ENCODE peak calls at places on chromosomes 3 and 15, in four cellular contexts. C is mesendoderm, F is H9, Q is H1. Z is an unnamed sample.

GRCh38 chr15:72749700-72750099 is 33.9 kb downstream of the ADPGK start:
- DNase-seq in C (no peak), F (no peak), Q (no peak), Z (no peak)

GRCh38 chr15:39195988-39196486 is 384.8 kb upstream of the THBS1 start:
- DNase-seq in C (no peak), F (no peak), Q (no peak), Z (peak)

GRCh38 chr3:134235677-134236076 is 15.0 kb downstream of the RYK start:
- DNase-seq in C (peak), F (no peak), Q (no peak), Z (no peak)

GRCh38 chr3:37052860-37053259 is 59.5 kb downstream of the MLH1 start:
- DNase-seq in C (no peak), F (no peak), Q (no peak), Z (no peak)

GRCh38 chr15:66617137-66618090 is 51.6 kb upstream of the LCTL start:
- DNase-seq in C (no peak), F (no peak), Q (no peak), Z (peak)

GRCh38 chr3:86865506-86865905 is 125.4 kb downstream of the VGLL3 start:
- DNase-seq in C (peak), F (no peak), Q (no peak), Z (peak)

GRCh38 chr15:89130194-89130593 is 41.9 kb downstream of the ABHD2 start:
- DNase-seq in C (no peak), F (no peak), Q (no peak), Z (no peak)

GRCh38 chr15:101611580-101612299 is 40.4 kb downstream of the TM2D3 start:
- DNase-seq in C (no peak), F (no peak), Q (no peak), Z (no peak)

GRCh38 chr3:160756907-160757623 is 1.0 kb downstream of the PPM1L start:
- DNase-seq in C (peak), F (peak), Q (no peak), Z (no peak)

GRCh38 chr3:46966811-46967210 is 9.7 kb downstream of the CCDC12 start:
- DNase-seq in C (peak), F (no peak), Q (no peak), Z (no peak)

GRCh38 chr3:142275856-142276255 is 50.5 kb upstream of the GK5 start:
- DNase-seq in C (no peak), F (no peak), Q (no peak), Z (peak)

GRCh38 chr15:90607361-90607760 is 77.6 kb downstream of the CRTC3 start:
- DNase-seq in C (no peak), F (no peak), Q (no peak), Z (no peak)

GRCh38 chr3:129812589-129812988 is 80.9 kb downstream of the TMCC1 start:
- DNase-seq in C (no peak), F (no peak), Q (no peak), Z (no peak)

GRCh38 chr3:15113468-15113867 is 14.5 kb upstream of the RBSN start:
- DNase-seq in C (no peak), F (no peak), Q (no peak), Z (no peak)

GRCh38 chr15:29106116-29106515 is 163.5 kb downstream of the NSMCE3 start:
- DNase-seq in C (no peak), F (no peak), Q (no peak), Z (no peak)

GRCh38 chr3:193590088-193590856 is 2.7 kb upstream of the OPA1 start:
- DNase-seq in C (no peak), F (no peak), Q (no peak), Z (peak)

GRCh38 chr3:187661267-187661666 is 8.9 kb downstream of the SST start:
- DNase-seq in C (no peak), F (no peak), Q (no peak), Z (no peak)

GRCh38 chr15:62931650-62932049 is 110.9 kb upstream of the TPM1 start:
- DNase-seq in C (no peak), F (no peak), Q (no peak), Z (no peak)

GRCh38 chr3:127831723-127832172 is 9.4 kb upstream of the MGLL start:
- DNase-seq in C (peak), F (peak), Q (no peak), Z (peak)

GRCh38 chr3:158058775-158059174 is 47.4 kb downstream of the SHOX2 start:
- DNase-seq in C (no peak), F (no peak), Q (no peak), Z (no peak)

GRCh38 chr15:89822951-89823701 is 8.5 kb upstream of the ANPEP start:
- DNase-seq in C (no peak), F (peak), Q (no peak), Z (peak)

GRCh38 chr3:30631237-30631961 is 25.0 kb downstream of the TGFBR2 start:
- DNase-seq in C (no peak), F (no peak), Q (no peak), Z (no peak)

GRCh38 chr3:15638193-15638890 is 36.8 kb downstream of the BTD start:
- DNase-seq in C (no peak), F (no peak), Q (no peak), Z (peak)

GRCh38 chr3:119365418-119365817 is 71.2 kb downstream of the ARHGAP31 start:
- DNase-seq in C (no peak), F (no peak), Q (no peak), Z (no peak)

GRCh38 chr3:46895204-46895660 is 17.7 kb downstream of the PTH1R start:
- DNase-seq in C (no peak), F (no peak), Q (no peak), Z (peak)

GRCh38 chr3:129686941-129687340 is 80.5 kb upstream of the PLXND1 start:
- DNase-seq in C (peak), F (no peak), Q (no peak), Z (no peak)

GRCh38 chr15:56052389-56053045 is 59.1 kb upstream of the NEDD4 start:
- DNase-seq in C (peak), F (no peak), Q (no peak), Z (peak)

GRCh38 chr3:175476489-175476888 is 617.4 kb downstream of the NAALADL2 start:
- DNase-seq in C (no peak), F (no peak), Q (no peak), Z (no peak)

GRCh38 chr15:88982304-88982945 is 69.2 kb upstream of the MFGE8 start:
- DNase-seq in C (peak), F (no peak), Q (no peak), Z (peak)

GRCh38 chr3:87191175-87191574 is 35.9 kb upstream of the CHMP2B start:
- DNase-seq in C (no peak), F (no peak), Q (no peak), Z (no peak)

GRCh38 chr3:129723558-129724324 is 117.3 kb upstream of the PLXND1 start:
- DNase-seq in C (peak), F (no peak), Q (no peak), Z (peak)

GRCh38 chr3:48612270-48612669 is 2.8 kb upstream of the UQCRC1 start:
- DNase-seq in C (no peak), F (no peak), Q (no peak), Z (peak)

DNA sequence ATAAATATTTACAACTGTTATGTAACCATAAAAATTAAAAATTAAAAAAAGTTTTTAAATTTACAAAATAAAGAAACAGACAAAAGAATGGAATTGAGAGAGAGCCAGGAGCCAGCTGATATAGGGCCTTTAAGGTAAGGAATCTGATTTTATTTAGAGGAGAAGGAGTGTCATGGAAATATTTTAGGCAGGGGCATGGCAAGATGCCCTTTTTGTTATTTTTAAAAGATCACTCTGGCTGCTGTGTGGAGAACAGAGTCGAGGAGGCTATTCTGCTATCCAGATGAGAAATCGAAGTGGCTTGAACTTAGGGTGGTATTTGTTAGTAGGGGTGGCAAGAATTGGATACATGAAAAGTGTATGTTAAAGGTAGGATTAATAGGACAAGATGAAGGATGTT is 9.1 kb upstream of the ADAMTS9 start:
- DNase-seq in C (no peak), F (no peak), Q (no peak), Z (no peak)
- H4K5ac ChIP-seq in C (no peak), F (no peak), Q (no peak), Z (no peak)

GRCh38 chr15:69530234-69530633 is 77.6 kb downstream of the RPLP1 start:
- DNase-seq in C (no peak), F (no peak), Q (no peak), Z (no peak)

GRCh38 chr15:69532066-69532465 is 79.4 kb downstream of the RPLP1 start:
- DNase-seq in C (no peak), F (no peak), Q (no peak), Z (no peak)

GRCh38 chr15:69532856-69533255 is 80.2 kb downstream of the RPLP1 start:
- DNase-seq in C (no peak), F (no peak), Q (no peak), Z (no peak)

GRCh38 chr15:69533504-69533903 is 80.9 kb downstream of the RPLP1 start:
- DNase-seq in C (no peak), F (no peak), Q (no peak), Z (no peak)

DNA sequence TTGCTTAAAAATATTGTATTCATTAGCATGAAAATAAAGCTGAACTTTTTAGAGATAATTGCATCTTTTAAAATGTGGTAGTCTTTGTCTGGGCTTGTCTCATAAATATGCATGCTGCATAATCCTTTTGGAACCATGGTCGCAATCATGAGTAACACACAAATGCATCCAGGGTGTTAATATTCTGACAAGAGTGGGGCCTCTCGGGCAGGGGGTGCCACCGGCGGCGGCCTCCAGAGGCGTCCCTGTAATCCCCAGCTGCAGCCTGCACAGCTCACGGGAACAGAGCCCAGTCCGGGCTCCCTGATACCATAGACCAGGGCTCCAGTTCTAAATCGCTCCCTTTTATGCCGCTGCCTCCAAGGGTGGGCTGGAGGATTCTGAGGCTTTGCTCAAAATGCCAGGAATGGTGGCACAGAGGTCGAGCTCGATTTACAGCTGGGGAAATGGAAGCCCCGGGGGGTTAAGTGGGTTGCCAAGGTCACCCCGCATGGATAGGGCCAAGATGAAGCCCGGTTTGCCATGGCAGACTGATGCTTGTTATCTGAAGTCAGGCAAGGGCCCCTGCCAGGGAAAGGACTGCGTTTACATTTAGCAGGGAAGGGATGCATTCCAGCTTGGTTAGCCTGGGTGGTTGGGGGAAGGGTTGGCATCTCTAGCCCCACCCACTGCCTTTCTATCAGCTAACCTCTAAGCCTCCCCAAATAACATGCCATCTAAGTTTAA is 78.8 kb downstream of the RPLP1 start:
- DNase-seq in C (peak), F (peak), Q (no peak), Z (no peak)
- H4K5ac ChIP-seq in C (no peak), F (no peak), Q (no peak), Z (no peak)

GRCh38 chr15:44720460-44721185 is 9.3 kb downstream of the B2M start:
- DNase-seq in C (no peak), F (no peak), Q (no peak), Z (no peak)
- H4K5ac ChIP-seq in C (no peak), F (no peak), Q (no peak), Z (no peak)

GRCh38 chr15:41813426-41813825 is 14.5 kb upstream of the JMJD7 start:
- DNase-seq in C (no peak), F (no peak), Q (no peak), Z (no peak)

GRCh38 chr15:41814534-41814933 is 13.4 kb upstream of the JMJD7 start:
- DNase-seq in C (no peak), F (no peak), Q (no peak), Z (no peak)

GRCh38 chr15:41811432-41812195 is 16.3 kb upstream of the JMJD7 start:
- DNase-seq in C (peak), F (peak), Q (peak), Z (peak)

GRCh38 chr15:41810651-41811431 is 17.1 kb upstream of the JMJD7 start:
- DNase-seq in C (no peak), F (no peak), Q (no peak), Z (no peak)

DNA sequence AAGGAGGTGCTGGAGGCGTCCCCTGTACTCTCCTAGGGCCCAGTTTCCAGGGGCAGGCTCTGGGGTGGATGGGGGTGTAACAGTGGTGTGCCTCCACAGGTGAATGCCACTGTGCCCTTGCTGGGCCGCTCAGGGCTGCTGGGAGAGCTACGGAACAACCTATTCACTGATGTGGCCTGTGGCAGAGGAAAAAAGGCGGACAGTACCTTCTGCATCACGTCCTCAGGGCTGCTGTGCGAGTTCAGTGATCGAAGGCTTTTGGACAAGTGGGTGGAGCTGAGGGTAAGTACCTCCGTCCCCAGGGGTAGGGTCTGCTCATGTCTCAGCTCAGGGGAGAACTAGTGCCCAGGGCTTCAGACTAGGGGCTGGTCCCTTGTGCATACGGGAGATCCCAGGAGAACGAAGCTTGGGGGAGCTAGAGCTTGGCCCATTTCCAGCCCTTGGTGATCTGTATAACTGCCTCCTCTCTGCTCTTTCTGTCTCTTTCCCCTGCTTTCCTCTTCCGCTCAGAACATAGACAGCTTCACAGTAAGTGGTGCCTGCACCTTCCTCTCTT is 15.0 kb upstream of the JMJD7 start:
- DNase-seq in C (no peak), F (no peak), Q (no peak), Z (no peak)
- H4K5ac ChIP-seq in C (no peak), F (no peak), Q (no peak), Z (no peak)

DNA sequence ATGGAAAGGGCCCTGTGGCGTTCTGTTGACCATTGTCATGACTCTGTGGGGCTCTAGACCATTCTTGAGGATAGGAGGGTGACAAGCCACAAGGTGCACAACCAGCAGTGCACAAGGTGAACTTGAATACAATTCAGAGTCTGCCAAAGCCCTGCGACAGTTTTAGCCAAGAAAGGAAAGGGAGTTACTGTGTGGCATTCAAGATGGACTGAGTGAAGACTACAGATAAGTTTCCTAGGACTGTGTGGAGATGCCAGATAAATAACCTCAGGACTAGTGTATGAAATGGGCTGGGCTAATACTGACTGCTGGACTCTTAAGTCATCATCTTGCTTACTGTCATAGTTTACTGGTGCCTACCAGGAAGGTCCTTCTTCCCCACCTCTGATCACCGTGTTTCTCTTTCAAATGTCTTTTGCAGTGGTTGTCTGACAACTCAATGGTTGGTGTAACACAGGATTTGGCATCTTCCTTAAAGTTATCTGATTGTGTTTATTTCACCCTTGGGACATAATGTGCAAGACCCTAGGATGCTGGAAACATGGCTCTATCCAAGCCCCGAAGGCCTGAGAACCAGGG is 27.4 kb downstream of the ACKR2 start:
- DNase-seq in C (no peak), F (no peak), Q (no peak), Z (no peak)
- H4K5ac ChIP-seq in C (no peak), F (no peak), Q (no peak), Z (no peak)

GRCh38 chr3:155944081-155944480 is 73.6 kb downstream of the GMPS start:
- DNase-seq in C (no peak), F (no peak), Q (no peak), Z (peak)

GRCh38 chr3:155938409-155938808 is 68.0 kb downstream of the GMPS start:
- DNase-seq in C (no peak), F (no peak), Q (no peak), Z (peak)

GRCh38 chr3:155946178-155946577 is 75.7 kb downstream of the GMPS start:
- DNase-seq in C (peak), F (no peak), Q (no peak), Z (peak)

DNA sequence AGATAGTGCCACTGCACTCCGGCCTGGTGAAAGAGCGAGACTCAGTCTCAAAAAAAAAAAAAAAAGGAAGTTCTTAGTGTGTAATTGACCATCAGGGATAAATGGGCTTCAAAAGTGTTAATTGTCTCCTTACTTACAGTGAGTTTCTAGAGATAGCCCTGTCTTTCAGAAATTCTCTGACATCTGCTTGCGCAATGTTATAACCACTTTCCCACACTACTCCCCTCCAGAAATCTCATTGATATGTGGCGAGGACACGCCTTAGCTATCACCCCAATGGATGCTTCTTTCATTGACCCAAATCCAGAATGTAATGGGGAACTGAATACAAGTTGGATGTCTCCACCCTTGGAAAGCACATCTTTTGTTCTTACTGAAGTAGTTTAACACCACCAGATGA is 70.9 kb downstream of the GMPS start:
- DNase-seq in C (no peak), F (no peak), Q (no peak), Z (no peak)
- H4K5ac ChIP-seq in C (no peak), F (no peak), Q (no peak), Z (no peak)

DNA sequence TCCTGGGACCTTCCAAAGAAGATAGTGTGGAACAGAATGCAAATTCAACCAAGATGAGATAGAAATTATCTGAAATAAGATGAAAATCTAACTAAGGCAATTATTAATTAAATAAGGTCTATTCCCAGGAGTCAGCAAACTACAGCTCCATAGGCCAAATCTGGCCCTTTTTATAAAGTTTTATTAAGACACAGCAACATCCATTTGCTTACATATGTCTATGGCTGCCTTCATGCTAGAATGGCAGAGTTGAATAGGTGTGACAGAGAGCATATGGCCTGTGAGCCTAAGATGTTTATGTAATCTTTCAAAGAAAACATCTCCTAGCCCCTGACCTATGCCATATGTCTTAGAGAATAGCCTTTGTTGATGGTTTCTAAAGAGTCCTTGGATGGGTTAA is 503.0 kb downstream of the EDEM1 start:
- DNase-seq in C (no peak), F (no peak), Q (no peak), Z (no peak)
- H4K5ac ChIP-seq in C (no peak), F (no peak), Q (no peak), Z (no peak)

GRCh38 chr3:139520028-139520737 is 19.4 kb downstream of the RBP1 start:
- DNase-seq in C (peak), F (peak), Q (no peak), Z (peak)
- H4K5ac ChIP-seq in C (no peak), F (no peak), Q (no peak), Z (no peak)

GRCh38 chr3:113454625-113455024 is 13.3 kb upstream of the CFAP44 start:
- DNase-seq in C (peak), F (no peak), Q (no peak), Z (no peak)
- H4K5ac ChIP-seq in C (no peak), F (no peak), Q (no peak), Z (no peak)

Z was measured in IMR-90.